ENCODE peak calls at places on chromosomes 1 and 21, in four cellular contexts. O, L, Y and I are unnamed samples.
A peak's percentile ranks its signal among the peaks of the same experiment; 100 is the strongest.

GRCh38 chr1:33257759-33258712 is 1.7 kb downstream of the ZNF362 start:
- DNase-seq in L (peak; percentile 52), Y (no peak), O (no peak), I (no peak)

GRCh38 chr21:29338256-29338655 is 39.5 kb downstream of the BACH1 start:
- DNase-seq in O (no peak), Y (no peak), L (no peak), I (no peak)

GRCh38 chr1:180169641-180170155 is 15.0 kb downstream of the QSOX1 start:
- DNase-seq in Y (no peak), L (no peak), O (no peak), I (no peak)

GRCh38 chr1:206809504-206810084 is 37.3 kb upstream of the IL10 start:
- DNase-seq in O (peak; percentile 32), L (peak; percentile 10), Y (no peak), I (no peak)

GRCh38 chr1:182389619-182390047 is 2.0 kb downstream of the GLUL start:
- DNase-seq in L (peak; percentile 38), O (no peak), Y (no peak), I (no peak)

GRCh38 chr1:201617157-201617556 is 78.2 kb downstream of the NAV1 start:
- DNase-seq in O (no peak), L (no peak), Y (no peak), I (no peak)

GRCh38 chr1:15851251-15852035 is 3.9 kb downstream of the SPEN start:
- DNase-seq in O (peak; percentile 40), L (no peak), Y (no peak), I (peak; percentile 39)

GRCh38 chr1:245235156-245235555 is 80.4 kb downstream of the KIF26B start:
- DNase-seq in O (no peak), Y (no peak), L (no peak), I (no peak)

GRCh38 chr1:216688127-216688657 is 35.0 kb downstream of the ESRRG start:
- DNase-seq in L (no peak), Y (no peak), O (no peak), I (no peak)

GRCh38 chr1:228748431-228748830 is 13.2 kb downstream of the RHOU start:
- DNase-seq in Y (no peak), O (no peak), L (no peak), I (no peak)

GRCh38 chr1:235131961-235132360 is 3.3 kb upstream of the TOMM20 start:
- DNase-seq in L (no peak), Y (no peak), O (no peak), I (peak; percentile 24)

GRCh38 chr1:17624540-17625256 is 85.2 kb downstream of the ARHGEF10L start:
- DNase-seq in O (no peak), L (no peak), Y (no peak), I (no peak)

GRCh38 chr1:202589190-202589680 is 121.0 kb downstream of the SYT2 start:
- DNase-seq in L (peak; percentile 88), O (no peak), Y (no peak), I (no peak)

GRCh38 chr1:78088015-78088414 is 42.2 kb downstream of the GIPC2 start:
- DNase-seq in L (no peak), Y (peak; percentile 31), O (no peak), I (no peak)

GRCh38 chr1:106798991-106799390 is 257.5 kb upstream of the PRMT6 start:
- DNase-seq in O (no peak), L (no peak), Y (no peak), I (no peak)

GRCh38 chr1:36175137-36176095 is 19.5 kb downstream of the MAP7D1 start:
- DNase-seq in O (no peak), Y (no peak), L (no peak), I (no peak)

GRCh38 chr1:239456788-239457187 is 70.4 kb downstream of the CHRM3 start:
- DNase-seq in O (no peak), Y (no peak), L (no peak), I (no peak)

GRCh38 chr1:51690285-51690961 is 73.5 kb downstream of the OSBPL9 start:
- DNase-seq in Y (no peak), L (peak; percentile 99), O (peak; percentile 43), I (no peak)

GRCh38 chr1:154863702-154864174 is 6.3 kb downstream of the KCNN3 start:
- DNase-seq in O (peak; percentile 81), Y (peak; percentile 85), L (peak; percentile 34), I (no peak)

GRCh38 chr1:153248480-153248879 is 11.0 kb upstream of the LORICRIN start:
- DNase-seq in Y (no peak), O (no peak), L (no peak), I (no peak)

GRCh38 chr1:153251562-153251961 is 7.9 kb upstream of the LORICRIN start:
- DNase-seq in O (no peak), L (no peak), Y (no peak), I (no peak)

GRCh38 chr1:153253693-153254092 is 5.8 kb upstream of the LORICRIN start:
- DNase-seq in L (no peak), O (no peak), Y (no peak), I (no peak)

GRCh38 chr1:153251087-153251486 is 8.4 kb upstream of the LORICRIN start:
- DNase-seq in Y (no peak), O (no peak), L (no peak), I (no peak)

DNA sequence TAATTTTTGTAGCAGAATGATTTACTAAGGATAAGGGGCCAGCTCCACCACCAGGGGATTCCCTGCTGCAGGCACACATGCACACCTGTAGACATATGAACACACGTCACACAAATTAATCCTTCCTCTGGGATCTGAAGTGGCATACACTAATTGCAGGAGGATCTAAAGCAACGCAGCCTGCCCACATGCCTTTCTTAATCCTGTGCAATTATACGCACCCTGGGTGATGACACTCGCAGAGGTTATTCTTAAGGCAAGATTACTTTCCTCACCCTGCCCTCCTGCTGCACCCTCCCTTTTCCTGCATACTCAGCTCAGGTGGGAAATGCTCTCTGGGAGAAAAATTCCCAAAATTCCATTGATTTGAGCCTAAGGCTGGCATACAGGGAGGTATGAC is 7.5 kb upstream of the LORICRIN start:
- DNase-seq in L (no peak), O (no peak), Y (no peak), I (no peak)
- TF ChIP-seq YY1 in L (no peak), O (no peak), Y (no peak), I (no peak)

DNA sequence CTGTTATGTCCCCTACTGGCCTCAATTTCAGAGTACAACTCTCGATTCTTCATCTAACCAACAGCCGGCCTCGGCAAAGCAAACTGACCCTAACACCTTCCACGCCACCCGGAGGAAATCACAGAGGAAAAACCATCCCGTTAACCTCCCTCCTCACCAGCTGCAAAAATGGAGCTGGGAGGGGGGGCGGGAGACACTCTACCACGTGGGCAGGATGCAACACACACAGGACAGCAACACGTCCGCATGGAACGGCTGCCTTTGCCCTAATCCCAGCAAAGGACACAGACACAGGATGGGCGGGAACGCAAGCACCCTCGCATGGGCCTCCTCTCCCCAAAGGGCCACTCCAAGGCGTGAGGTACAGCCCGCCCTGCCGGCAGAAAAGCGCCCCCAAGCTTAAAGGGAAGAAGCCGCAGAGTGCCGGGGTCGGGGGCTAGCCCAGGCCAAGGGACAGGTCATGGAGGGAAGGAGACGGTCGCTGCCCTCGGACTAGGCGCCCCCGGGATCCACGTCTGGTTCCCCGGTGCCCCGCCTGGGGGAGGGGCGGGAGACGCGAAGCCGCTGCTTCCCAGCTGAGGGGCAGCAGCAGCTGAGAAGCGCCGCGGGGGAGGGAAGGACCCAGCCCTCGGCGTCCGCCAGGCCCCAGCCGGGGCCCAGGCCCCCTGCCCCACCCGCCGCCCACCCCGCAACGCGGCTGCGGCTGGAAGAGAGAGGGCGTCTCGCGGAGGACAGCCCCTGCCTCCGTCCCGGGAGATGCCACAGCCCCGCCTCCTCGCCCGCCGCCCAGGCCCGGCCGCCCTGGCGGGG is 590 bp downstream of the FOXJ3 start:
- DNase-seq in O (peak; percentile 82), L (peak; percentile 65), Y (no peak), I (no peak)
- TF ChIP-seq RAD21 in O (peak; percentile 13), L (no peak), Y (no peak), I (no peak)

GRCh38 chr1:48069662-48070432 is 72.7 kb upstream of the TRABD2B start:
- DNase-seq in Y (no peak), O (no peak), L (no peak), I (no peak)
- TF ChIP-seq KDM1A in Y (no peak), O (no peak), L (no peak), I (no peak)

GRCh38 chr21:42115136-42115683 is 44.1 kb downstream of the UMODL1 start:
- DNase-seq in O (no peak), Y (no peak), L (no peak), I (no peak)

GRCh38 chr21:42112223-42112622 is 41.1 kb downstream of the UMODL1 start:
- DNase-seq in O (no peak), Y (no peak), L (no peak), I (no peak)

GRCh38 chr21:42114646-42115045 is 43.5 kb downstream of the UMODL1 start:
- DNase-seq in Y (no peak), O (no peak), L (no peak), I (no peak)

GRCh38 chr21:42112857-42113256 is 41.7 kb downstream of the UMODL1 start:
- DNase-seq in O (no peak), L (no peak), Y (no peak), I (no peak)

GRCh38 chr21:42113926-42114409 is 42.9 kb downstream of the UMODL1 start:
- DNase-seq in O (no peak), Y (no peak), L (peak; percentile 72), I (no peak)
- TF ChIP-seq YY1 in O (no peak), Y (no peak), L (no peak), I (no peak)

GRCh38 chr1:184664661-184665060 is 90.0 kb downstream of the EDEM3 start:
- DNase-seq in L (no peak), O (no peak), Y (no peak), I (no peak)

GRCh38 chr1:184665329-184665728 is 89.3 kb downstream of the EDEM3 start:
- DNase-seq in L (no peak), Y (no peak), O (no peak), I (no peak)

GRCh38 chr1:184661801-184662200 is 92.9 kb downstream of the EDEM3 start:
- DNase-seq in L (no peak), O (no peak), Y (no peak), I (no peak)

GRCh38 chr1:184660462-184661191 is 94.0 kb downstream of the EDEM3 start:
- DNase-seq in L (no peak), O (no peak), Y (no peak), I (no peak)

DNA sequence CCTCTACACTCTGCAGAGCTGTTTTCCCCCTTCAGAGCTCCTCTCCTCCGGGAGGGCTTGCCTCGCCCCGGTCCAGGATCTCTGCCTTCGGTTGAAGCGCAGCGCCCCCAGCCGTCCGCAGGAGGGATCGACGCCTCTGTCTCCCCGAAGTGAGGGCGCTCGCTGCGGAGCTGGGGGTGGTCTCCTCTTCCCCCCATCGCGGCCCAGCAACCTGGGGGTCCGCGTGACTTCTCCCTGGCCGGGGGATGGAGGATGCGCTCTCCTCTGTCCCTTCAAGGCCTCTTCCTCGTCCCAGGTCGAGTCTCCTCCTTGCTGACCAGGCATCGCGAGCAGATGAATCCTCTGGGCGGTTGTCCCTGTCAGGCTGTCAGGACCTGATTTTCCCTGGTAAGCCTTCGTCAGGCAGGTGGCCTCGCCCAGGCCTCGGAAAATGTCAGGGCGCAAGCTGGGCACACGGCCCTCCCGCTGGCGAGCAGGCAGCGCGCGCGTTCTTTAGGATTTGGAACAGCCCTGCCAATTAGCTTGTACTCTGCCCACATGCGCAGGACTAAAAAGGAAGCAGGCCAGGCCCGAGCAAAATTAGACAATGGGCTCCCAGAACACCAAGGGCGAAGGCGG is 90.5 kb downstream of the EDEM3 start:
- DNase-seq in L (peak; percentile 19), Y (no peak), O (peak; percentile 74), I (peak; percentile 94)
- TF ChIP-seq RAD21 in L (peak; percentile 79), Y (peak; percentile 76), O (peak; percentile 75), I (peak; percentile 97)

GRCh38 chr1:116900471-116901365 is 9.0 kb upstream of the PTGFRN start:
- DNase-seq in O (no peak), Y (no peak), L (no peak), I (no peak)
- TF ChIP-seq KDM1A in O (no peak), Y (no peak), L (no peak), I (no peak)